ENCODE peak calls at places on chromosome 12, in four cellular contexts. One of them, this sample, is unnamed.

GRCh38 chr12:124609041-124609984 is 41.9 kb upstream of the NCOR2 start:
- DNase-seq in upper lobe of right lung: peak
- DNase-seq in fibroblast of lung: peak
- DNase-seq in thoracic aorta: no peak
- DNase-seq in this sample: peak

GRCh38 chr12:117096643-117097042 is 2.6 kb downstream of the TESC start:
- DNase-seq in upper lobe of right lung: peak
- DNase-seq in thoracic aorta: no peak
- DNase-seq in fibroblast of lung: no peak
- DNase-seq in this sample: no peak

GRCh38 chr12:93107943-93108342 is 178.8 kb upstream of the EEA1 start:
- DNase-seq in thoracic aorta: no peak
- DNase-seq in upper lobe of right lung: no peak
- DNase-seq in fibroblast of lung: no peak
- DNase-seq in this sample: no peak

GRCh38 chr12:122951406-122951805 is 14.9 kb downstream of the ABCB9 start:
- DNase-seq in upper lobe of right lung: no peak
- DNase-seq in thoracic aorta: no peak
- DNase-seq in fibroblast of lung: peak
- DNase-seq in this sample: no peak

GRCh38 chr12:105676694-105677093 is 346.2 kb downstream of the C12orf75 start:
- DNase-seq in thoracic aorta: no peak
- DNase-seq in upper lobe of right lung: no peak
- DNase-seq in fibroblast of lung: no peak
- DNase-seq in this sample: no peak

GRCh38 chr12:30437044-30437443 is 258.6 kb downstream of the IPO8 start:
- DNase-seq in thoracic aorta: no peak
- DNase-seq in fibroblast of lung: peak
- DNase-seq in upper lobe of right lung: no peak
- DNase-seq in this sample: no peak

GRCh38 chr12:2541805-2542204 is 253.0 kb upstream of the FKBP4 start:
- DNase-seq in upper lobe of right lung: peak
- DNase-seq in thoracic aorta: no peak
- DNase-seq in fibroblast of lung: no peak
- DNase-seq in this sample: no peak

GRCh38 chr12:94603434-94604068 is 46.8 kb downstream of the TMCC3 start:
- DNase-seq in upper lobe of right lung: no peak
- DNase-seq in thoracic aorta: no peak
- DNase-seq in fibroblast of lung: no peak
- DNase-seq in this sample: no peak

GRCh38 chr12:21509768-21510167 is 8.2 kb downstream of the GOLT1B start:
- DNase-seq in fibroblast of lung: no peak
- DNase-seq in thoracic aorta: no peak
- DNase-seq in upper lobe of right lung: no peak
- DNase-seq in this sample: no peak

GRCh38 chr12:115983226-115983798 is 294.2 kb downstream of the MED13L start:
- DNase-seq in upper lobe of right lung: no peak
- DNase-seq in thoracic aorta: no peak
- DNase-seq in fibroblast of lung: no peak
- DNase-seq in this sample: no peak

DNA sequence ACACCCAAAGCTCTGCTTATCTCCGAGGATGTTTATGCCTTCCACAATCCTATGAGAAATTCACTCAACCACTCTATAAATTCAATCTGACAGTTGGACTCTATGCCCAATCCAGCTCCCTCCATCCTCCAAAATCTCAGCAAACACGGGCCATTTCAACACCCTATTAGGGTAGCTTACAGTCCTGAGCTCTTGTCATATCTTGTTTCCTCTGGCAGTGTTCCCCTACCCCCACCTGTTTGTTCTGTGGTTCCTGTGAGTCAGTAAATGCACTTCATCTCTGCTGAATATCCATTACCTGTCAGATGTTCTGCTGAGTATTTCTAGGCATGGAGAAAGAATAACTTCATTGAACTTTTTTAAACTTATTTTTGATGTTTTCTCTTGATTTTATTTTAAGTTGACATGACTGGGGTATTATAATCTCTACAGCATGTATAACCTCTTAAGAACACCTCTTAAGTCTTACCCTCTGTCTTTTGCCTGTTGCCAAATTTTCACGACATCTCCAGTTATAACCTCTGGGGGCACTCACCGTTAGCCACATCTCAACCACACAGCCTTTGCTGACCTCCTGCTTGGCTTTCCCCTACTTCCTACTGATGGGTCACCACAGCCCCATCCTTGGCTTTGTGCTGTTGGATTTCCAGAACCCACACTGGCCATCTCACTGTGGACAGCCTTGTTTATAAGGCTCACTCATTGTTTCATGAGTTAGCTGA is 317.0 kb upstream of the TMPO start:
- DNase-seq in upper lobe of right lung: no peak
- DNase-seq in fibroblast of lung: peak
- DNase-seq in thoracic aorta: no peak
- DNase-seq in this sample: no peak
- TF ChIP-seq CTCF in upper lobe of right lung: no peak
- TF ChIP-seq CTCF in fibroblast of lung: no peak
- TF ChIP-seq CTCF in thoracic aorta: no peak
- TF ChIP-seq CTCF in this sample: no peak

DNA sequence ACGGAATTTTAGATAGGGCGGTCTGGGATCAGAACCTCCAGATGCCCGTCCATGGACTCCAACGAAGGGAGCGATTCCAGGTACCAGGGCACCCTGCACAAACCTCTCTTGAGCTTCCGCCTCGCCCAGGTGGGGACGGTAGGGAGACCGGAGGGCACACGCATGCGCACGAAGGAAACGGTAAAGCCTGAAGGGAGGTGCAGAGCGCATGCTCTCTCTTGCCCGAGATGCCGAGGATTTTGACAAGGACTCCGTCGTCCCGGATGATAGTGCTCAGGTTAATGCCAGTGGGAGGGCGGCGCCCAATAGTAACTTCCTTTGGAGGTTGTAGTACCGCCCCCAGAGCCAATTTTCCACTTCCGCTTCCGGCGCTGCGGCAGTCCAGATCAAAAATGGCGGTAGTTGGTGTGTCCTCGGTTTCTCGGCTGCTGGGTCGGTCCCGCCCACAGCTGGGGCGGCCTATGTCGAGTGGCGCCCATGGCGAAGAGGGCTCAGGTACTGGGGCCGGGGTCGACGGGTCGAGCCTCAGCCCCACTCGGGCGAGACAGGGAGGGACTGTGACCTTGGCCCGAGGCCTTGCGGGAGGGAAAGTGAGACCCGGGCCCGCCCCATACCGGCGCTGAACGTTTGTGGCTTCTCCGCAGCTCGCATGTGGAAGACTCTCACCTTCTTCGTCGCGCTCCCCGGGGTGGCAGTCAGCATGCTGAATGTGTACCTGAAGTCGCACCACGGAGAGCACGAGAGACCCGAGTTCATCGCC is at the start of gene COX6A1:
- DNase-seq in fibroblast of lung: peak
- DNase-seq in upper lobe of right lung: peak
- DNase-seq in thoracic aorta: peak
- DNase-seq in this sample: peak
- TF ChIP-seq CTCF in fibroblast of lung: no peak
- TF ChIP-seq CTCF in upper lobe of right lung: no peak
- TF ChIP-seq CTCF in thoracic aorta: no peak
- TF ChIP-seq CTCF in this sample: no peak

DNA sequence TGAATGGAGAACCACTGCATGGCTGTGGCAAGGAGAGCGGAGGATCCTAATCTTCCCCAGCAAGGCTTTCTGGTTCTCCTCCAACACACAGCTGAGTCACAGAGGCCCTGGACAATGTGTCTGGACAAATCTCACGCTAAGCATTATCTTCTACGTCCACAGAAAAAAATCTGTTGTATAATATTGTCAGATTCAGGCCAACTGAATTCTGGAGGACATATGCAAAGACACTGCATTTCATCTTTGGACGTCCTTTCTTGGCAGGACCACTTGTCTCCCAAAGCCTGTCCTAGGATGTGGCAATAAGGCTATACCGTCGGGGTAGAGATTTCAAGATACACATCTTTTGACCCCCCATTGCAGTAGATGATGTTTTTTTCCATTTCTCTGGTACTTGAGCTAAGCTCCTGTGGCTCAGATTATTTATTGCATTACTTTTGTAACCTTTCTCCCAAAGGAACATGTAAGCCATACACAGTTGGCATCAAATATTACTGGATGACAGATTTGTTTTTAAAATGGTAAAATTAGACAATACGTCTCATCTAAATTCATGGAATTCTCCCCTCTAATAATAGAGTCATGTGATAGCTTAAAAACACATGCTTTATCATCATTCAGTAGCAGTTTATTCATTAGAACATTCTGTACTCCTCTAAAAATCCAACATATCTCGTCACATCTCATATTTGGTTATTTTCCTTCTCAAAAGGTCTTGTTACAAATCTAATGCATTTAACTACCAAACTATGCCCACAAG is 19.4 kb downstream of the LMO3 start:
- DNase-seq in fibroblast of lung: peak
- DNase-seq in thoracic aorta: no peak
- DNase-seq in upper lobe of right lung: no peak
- DNase-seq in this sample: no peak
- TF ChIP-seq CTCF in fibroblast of lung: no peak
- TF ChIP-seq CTCF in thoracic aorta: no peak
- TF ChIP-seq CTCF in upper lobe of right lung: no peak
- TF ChIP-seq CTCF in this sample: no peak

GRCh38 chr12:62792526-62792925 is 142.4 kb downstream of the PPM1H start:
- DNase-seq in upper lobe of right lung: no peak
- DNase-seq in thoracic aorta: no peak
- DNase-seq in fibroblast of lung: no peak
- DNase-seq in this sample: no peak

GRCh38 chr12:62789856-62790255 is 145.1 kb downstream of the PPM1H start:
- DNase-seq in fibroblast of lung: no peak
- DNase-seq in upper lobe of right lung: no peak
- DNase-seq in thoracic aorta: no peak
- DNase-seq in this sample: no peak

GRCh38 chr12:62799126-62799736 is 135.7 kb downstream of the PPM1H start:
- DNase-seq in thoracic aorta: peak
- DNase-seq in fibroblast of lung: peak
- DNase-seq in upper lobe of right lung: no peak
- DNase-seq in this sample: peak

GRCh38 chr12:62794218-62794583 is 140.7 kb downstream of the PPM1H start:
- DNase-seq in upper lobe of right lung: no peak
- DNase-seq in fibroblast of lung: no peak
- DNase-seq in thoracic aorta: no peak
- DNase-seq in this sample: no peak

GRCh38 chr12:62793256-62794217 is 141.4 kb downstream of the PPM1H start:
- DNase-seq in fibroblast of lung: peak
- DNase-seq in thoracic aorta: peak
- DNase-seq in upper lobe of right lung: peak
- DNase-seq in this sample: peak
- TF ChIP-seq CTCF in fibroblast of lung: peak
- TF ChIP-seq CTCF in thoracic aorta: peak
- TF ChIP-seq CTCF in upper lobe of right lung: peak
- TF ChIP-seq CTCF in this sample: peak

DNA sequence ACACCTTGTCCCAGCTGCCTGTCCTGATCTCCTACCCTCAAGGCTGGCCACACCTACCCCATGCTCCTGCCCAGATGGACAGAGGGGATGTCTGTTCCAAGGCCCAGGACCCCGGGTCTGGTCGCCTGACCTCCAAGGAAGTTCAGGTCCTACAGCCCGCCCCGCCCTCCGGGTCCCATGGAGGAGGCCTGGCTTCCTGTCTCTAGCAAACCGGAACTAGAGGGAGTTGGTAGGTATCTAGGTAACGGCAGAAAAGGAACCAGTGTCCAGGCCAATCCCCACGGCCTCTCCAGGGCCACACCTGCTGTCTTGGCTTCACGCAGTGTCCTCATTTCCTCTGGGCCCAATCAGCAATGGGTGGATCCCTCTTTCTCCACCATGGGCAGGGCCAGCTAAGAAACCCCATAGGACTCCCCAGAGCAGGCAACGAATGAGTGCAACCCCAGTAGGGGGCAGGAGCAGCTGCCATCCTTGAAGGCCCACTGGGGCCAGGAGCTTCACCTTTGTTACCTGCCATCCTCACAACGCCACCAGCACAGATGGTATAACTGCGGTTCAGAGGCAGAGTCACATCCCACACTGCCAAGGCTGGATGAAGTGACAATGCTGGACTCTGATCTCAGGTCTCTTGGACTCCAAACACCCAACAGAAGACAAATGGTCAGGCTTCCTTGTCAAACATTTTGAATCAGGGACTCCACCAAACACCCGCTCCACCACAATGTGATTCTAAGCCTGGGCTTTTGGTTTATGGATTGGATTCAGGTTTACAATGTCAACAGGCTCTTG is 25.1 kb upstream of the RPLP0 start:
- DNase-seq in thoracic aorta: no peak
- DNase-seq in upper lobe of right lung: peak
- DNase-seq in fibroblast of lung: no peak
- DNase-seq in this sample: no peak
- TF ChIP-seq CTCF in thoracic aorta: no peak
- TF ChIP-seq CTCF in upper lobe of right lung: peak
- TF ChIP-seq CTCF in fibroblast of lung: no peak
- TF ChIP-seq CTCF in this sample: no peak

GRCh38 chr12:12333407-12333831 is 16.6 kb downstream of the MANSC1 start:
- DNase-seq in fibroblast of lung: peak
- DNase-seq in thoracic aorta: no peak
- DNase-seq in upper lobe of right lung: no peak
- DNase-seq in this sample: no peak

GRCh38 chr12:12336049-12336411 is 14.0 kb downstream of the MANSC1 start:
- DNase-seq in fibroblast of lung: peak
- DNase-seq in thoracic aorta: no peak
- DNase-seq in upper lobe of right lung: no peak
- DNase-seq in this sample: no peak

GRCh38 chr12:12336511-12336910 is 13.5 kb downstream of the MANSC1 start:
- DNase-seq in upper lobe of right lung: no peak
- DNase-seq in thoracic aorta: no peak
- DNase-seq in fibroblast of lung: no peak
- DNase-seq in this sample: no peak

GRCh38 chr12:12333980-12334709 is 15.9 kb downstream of the MANSC1 start:
- DNase-seq in upper lobe of right lung: peak
- DNase-seq in thoracic aorta: no peak
- DNase-seq in fibroblast of lung: peak
- DNase-seq in this sample: no peak

DNA sequence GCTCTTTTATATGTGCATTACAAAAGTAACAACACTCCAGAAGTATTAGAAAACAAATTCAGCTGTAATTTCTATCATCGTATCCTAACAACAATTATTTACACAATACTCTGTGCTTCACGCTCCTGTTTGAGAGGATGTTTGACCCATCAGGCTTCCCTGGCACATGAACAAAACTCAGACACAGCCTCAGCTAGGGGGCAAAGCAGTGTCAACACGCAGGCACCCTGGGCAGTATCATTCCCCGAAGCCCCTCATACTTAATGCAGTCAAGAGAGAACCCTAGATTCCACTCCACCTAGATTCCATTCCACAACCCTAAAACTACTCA is 15.4 kb downstream of the MANSC1 start:
- DNase-seq in thoracic aorta: no peak
- DNase-seq in fibroblast of lung: no peak
- DNase-seq in upper lobe of right lung: no peak
- DNase-seq in this sample: no peak
- TF ChIP-seq CTCF in thoracic aorta: no peak
- TF ChIP-seq CTCF in fibroblast of lung: no peak
- TF ChIP-seq CTCF in upper lobe of right lung: peak
- TF ChIP-seq CTCF in this sample: no peak